ENCODE peak calls at places on chromosomes 6 and 20, in ten cellular contexts. D, Z, X, U, E, R, O, F, W and M are unnamed samples.

GRCh38 chr20:59150821-59151251 is 12.8 kb upstream of the ZNF831 start:
- DNase-seq in D (no peak), Z (no peak), X (no peak), U (no peak), E (no peak), R (no peak), O (no peak), F (no peak), W (no peak), M (no peak)

GRCh38 chr6:40586800-40587201 is 363 bp downstream of the LRFN2 start:
- DNase-seq in D (no peak), Z (no peak), X (no peak), U (peak), E (peak), R (no peak), O (no peak), F (peak), W (peak), M (no peak)

GRCh38 chr6:98927534-98927933 is 20.2 kb downstream of the FBXL4 start:
- DNase-seq in D (no peak), Z (no peak), X (no peak), U (no peak), E (no peak), R (no peak), O (no peak), F (peak), W (no peak), M (no peak)

GRCh38 chr20:49568491-49569151 is 684 bp upstream of the PTGIS start:
- DNase-seq in D (no peak), Z (no peak), X (no peak), U (peak), E (no peak), R (no peak), O (no peak), F (no peak), W (no peak), M (no peak)

GRCh38 chr20:4925842-4926530 is 75.3 kb downstream of the SLC23A2 start:
- DNase-seq in D (no peak), Z (peak), X (no peak), U (peak), E (no peak), R (no peak), O (no peak), F (peak), W (no peak), M (no peak)

GRCh38 chr6:31272431-31272830 is 539 bp upstream of the HLA-C start:
- DNase-seq in D (no peak), Z (peak), X (no peak), U (no peak), E (no peak), R (no peak), O (no peak), F (peak), W (no peak), M (no peak)

GRCh38 chr6:137767931-137768690 is 98.9 kb upstream of the TNFAIP3 start:
- DNase-seq in D (no peak), Z (peak), X (no peak), U (no peak), E (no peak), R (peak), O (peak), F (no peak), W (no peak), M (no peak)

GRCh38 chr6:102766946-102767345 is 1373.4 kb downstream of the GRIK2 start:
- DNase-seq in D (no peak), Z (peak), X (no peak), U (no peak), E (no peak), R (no peak), O (no peak), F (no peak), W (no peak), M (no peak)

GRCh38 chr6:7052441-7052936 is 55.3 kb upstream of the RREB1 start:
- DNase-seq in D (no peak), Z (peak), X (no peak), U (peak), E (peak), R (peak), O (peak), F (peak), W (peak), M (no peak)

GRCh38 chr6:136014454-136015421 is 163.2 kb downstream of the PDE7B start:
- DNase-seq in D (no peak), Z (peak), X (no peak), U (peak), E (no peak), R (no peak), O (no peak), F (no peak), W (no peak), M (no peak)

GRCh38 chr6:106858653-106859092 is 115.9 kb downstream of the CD24 start:
- DNase-seq in D (no peak), Z (peak), X (no peak), U (no peak), E (no peak), R (no peak), O (no peak), F (no peak), W (no peak), M (no peak)

GRCh38 chr6:7053125-7053784 is 54.5 kb upstream of the RREB1 start:
- DNase-seq in D (no peak), Z (no peak), X (no peak), U (no peak), E (no peak), R (no peak), O (no peak), F (no peak), W (no peak), M (no peak)

GRCh38 chr6:6643398-6643797 is 54.9 kb downstream of the LY86 start:
- DNase-seq in D (no peak), Z (no peak), X (no peak), U (no peak), E (no peak), R (no peak), O (peak), F (no peak), W (no peak), M (no peak)

GRCh38 chr6:36697481-36697903 is at the start of gene RAB44:
- DNase-seq in D (no peak), Z (no peak), X (no peak), U (no peak), E (no peak), R (no peak), O (no peak), F (no peak), W (peak), M (no peak)

GRCh38 chr6:154942770-154943169 is 52.3 kb upstream of the TIAM2 start:
- DNase-seq in D (no peak), Z (no peak), X (no peak), U (no peak), E (no peak), R (no peak), O (no peak), F (no peak), W (no peak), M (no peak)

GRCh38 chr20:57412347-57413029 is 21.3 kb downstream of the RBM38 start:
- DNase-seq in D (no peak), Z (no peak), X (no peak), U (no peak), E (no peak), R (no peak), O (no peak), F (no peak), W (no peak), M (no peak)

GRCh38 chr6:146895101-146895771 is 296.5 kb downstream of the ADGB start:
- DNase-seq in D (no peak), Z (no peak), X (no peak), U (no peak), E (no peak), R (no peak), O (no peak), F (no peak), W (no peak), M (no peak)

GRCh38 chr6:42359021-42359420 is 92.7 kb downstream of the TRERF1 start:
- DNase-seq in D (no peak), Z (peak), X (no peak), U (no peak), E (no peak), R (no peak), O (no peak), F (no peak), W (no peak), M (no peak)

GRCh38 chr6:93418113-93418447 is 1.3 kb downstream of the EPHA7 start:
- DNase-seq in D (no peak), Z (no peak), X (peak), U (no peak), E (no peak), R (no peak), O (peak), F (peak), W (peak), M (no peak)

GRCh38 chr6:68628156-68628555 is 6.9 kb upstream of the ADGRB3 start:
- DNase-seq in D (no peak), Z (no peak), X (no peak), U (no peak), E (no peak), R (no peak), O (no peak), F (no peak), W (no peak), M (no peak)